ENCODE peak calls at places on chromosomes 11 and 22, in six cellular contexts. D, A, Y, E, W and U are unnamed samples.

GRCh38 chr11:199782-200181 is 6.9 kb downstream of the SCGB1C1 start:
- DNase-seq in D (no peak), A (no peak), Y (no peak), E (no peak), W (no peak), U (no peak)

GRCh38 chr11:257766-258493 is 20.3 kb upstream of the NLRP6 start:
- DNase-seq in D (no peak), A (no peak), Y (no peak), E (no peak), W (no peak), U (no peak)

GRCh38 chr22:26585104-26585790 is 4.7 kb downstream of the TPST2 start:
- DNase-seq in D (no peak), A (peak), Y (peak), E (peak), W (no peak), U (peak)

GRCh38 chr11:75273989-75274391 is 33.4 kb downstream of the TPBGL start:
- DNase-seq in D (no peak), A (no peak), Y (no peak), E (no peak), W (no peak), U (no peak)

GRCh38 chr11:57781529-57781943 is 19.9 kb downstream of the CTNND1 start:
- DNase-seq in D (no peak), A (no peak), Y (no peak), E (no peak), W (no peak), U (no peak)

GRCh38 chr11:70662691-70663098 is 264.4 kb downstream of the CTTN start:
- DNase-seq in D (no peak), A (no peak), Y (no peak), E (no peak), W (no peak), U (no peak)

GRCh38 chr11:19705936-19706335 is 6.7 kb upstream of the NAV2 start:
- DNase-seq in D (no peak), A (no peak), Y (no peak), E (no peak), W (no peak), U (no peak)

GRCh38 chr11:37504066-37504611 is 906.1 kb upstream of the RAG2 start:
- DNase-seq in D (no peak), A (peak), Y (peak), E (peak), W (no peak), U (peak)

GRCh38 chr22:28034145-28034759 is 115.2 kb upstream of the PITPNB start:
- DNase-seq in D (no peak), A (no peak), Y (no peak), E (no peak), W (no peak), U (no peak)

GRCh38 chr11:117107701-117108590 is 9.7 kb upstream of the SIK3 start:
- DNase-seq in D (no peak), A (no peak), Y (no peak), E (peak), W (no peak), U (peak)

GRCh38 chr22:47209547-47210023 is 447.1 kb downstream of the TBC1D22A start:
- DNase-seq in D (no peak), A (no peak), Y (no peak), E (no peak), W (no peak), U (no peak)

GRCh38 chr11:122116591-122116990 is 576 bp upstream of the BLID start:
- DNase-seq in D (no peak), A (no peak), Y (no peak), E (peak), W (no peak), U (no peak)

GRCh38 chr11:62547691-62548281 is 1.2 kb upstream of the AHNAK start:
- DNase-seq in D (no peak), A (no peak), Y (no peak), E (peak), W (no peak), U (peak)

GRCh38 chr11:80007616-80008015 is 566.8 kb upstream of the TENM4 start:
- DNase-seq in D (no peak), A (no peak), Y (no peak), E (no peak), W (no peak), U (peak)

GRCh38 chr22:39814899-39815298 is 78.7 kb downstream of the ENTHD1 start:
- DNase-seq in D (no peak), A (no peak), Y (no peak), E (peak), W (no peak), U (no peak)

GRCh38 chr22:41762980-41763779 is 37.3 kb upstream of the CCDC134 start:
- DNase-seq in D (no peak), A (no peak), Y (peak), E (no peak), W (peak), U (peak)

GRCh38 chr22:20247010-20247505 is 21.1 kb downstream of the RTN4R start:
- DNase-seq in D (no peak), A (no peak), Y (peak), E (peak), W (no peak), U (peak)

GRCh38 chr11:75342966-75343870 is 8.2 kb downstream of the ARRB1 start:
- DNase-seq in D (no peak), A (no peak), Y (no peak), E (no peak), W (no peak), U (no peak)

GRCh38 chr11:119722281-119722794 is 6.7 kb downstream of the NECTIN1 start:
- DNase-seq in D (no peak), A (no peak), Y (no peak), E (no peak), W (no peak), U (no peak)

GRCh38 chr22:32926600-32926999 is 125.1 kb downstream of the TIMP3 start:
- DNase-seq in D (no peak), A (no peak), Y (peak), E (peak), W (peak), U (peak)

GRCh38 chr11:56783448-56784041 is 35.0 kb upstream of the OR9G4 start:
- DNase-seq in D (no peak), A (peak), Y (peak), E (peak), W (no peak), U (peak)

GRCh38 chr22:37412445-37413250 is 14.6 kb downstream of the ELFN2 start:
- DNase-seq in D (no peak), A (no peak), Y (no peak), E (no peak), W (no peak), U (no peak)

GRCh38 chr11:126415128-126415527 is 59.6 kb downstream of the ST3GAL4 start:
- DNase-seq in D (no peak), A (peak), Y (no peak), E (no peak), W (no peak), U (no peak)

GRCh38 chr22:27998511-27999410 is 79.7 kb upstream of the PITPNB start:
- DNase-seq in D (no peak), A (no peak), Y (no peak), E (no peak), W (no peak), U (no peak)

GRCh38 chr11:1652026-1652425 is 22.5 kb downstream of the KRTAP5-5 start:
- DNase-seq in D (no peak), A (no peak), Y (no peak), E (no peak), W (no peak), U (no peak)

GRCh38 chr11:111748035-111748804 is 18.0 kb downstream of the PPP2R1B start:
- DNase-seq in D (no peak), A (no peak), Y (no peak), E (no peak), W (no peak), U (no peak)

GRCh38 chr11:15742626-15743243 is 613.6 kb downstream of the SOX6 start:
- DNase-seq in D (no peak), A (no peak), Y (no peak), E (peak), W (no peak), U (no peak)

GRCh38 chr11:112658521-112658920 is 302.7 kb upstream of the NCAM1 start:
- DNase-seq in D (no peak), A (no peak), Y (no peak), E (no peak), W (no peak), U (peak)